ENCODE peak calls at places on chromosome 21, in nine cellular contexts. One of them, this sample, is unnamed.

GRCh38 chr21:38496224-38496623 is 2.1 kb downstream of the ERG start:
- DNase-seq in ACHN: no peak
- DNase-seq in T-helper 22 cell: no peak
- DNase-seq in cardiac septum: no peak
- DNase-seq in NCI-H146: no peak
- DNase-seq in dorsolateral prefrontal cortex: no peak
- DNase-seq in GM12892: no peak
- DNase-seq in activated CD4-positive, alpha-beta T cell treated with anti-CD3 and anti-CD28 coated beads, Interleukin-2, amount 10 ng/mL, durations not matched to agents 7 days and 5 days: no peak
- DNase-seq in brain microvascular endothelial cell: no peak
- DNase-seq in this sample: no peak

GRCh38 chr21:36104306-36105300 is 30.3 kb upstream of the CBR3 start:
- DNase-seq in ACHN: peak
- DNase-seq in T-helper 22 cell: no peak
- DNase-seq in cardiac septum: no peak
- DNase-seq in NCI-H146: no peak
- DNase-seq in dorsolateral prefrontal cortex: peak
- DNase-seq in GM12892: no peak
- DNase-seq in activated CD4-positive, alpha-beta T cell treated with anti-CD3 and anti-CD28 coated beads, Interleukin-2, amount 10 ng/mL, durations not matched to agents 7 days and 5 days: peak
- DNase-seq in brain microvascular endothelial cell: peak
- DNase-seq in this sample: peak

GRCh38 chr21:45148316-45149000 is 74.1 kb downstream of the ADARB1 start:
- DNase-seq in ACHN: no peak
- DNase-seq in T-helper 22 cell: no peak
- DNase-seq in cardiac septum: peak
- DNase-seq in NCI-H146: no peak
- DNase-seq in dorsolateral prefrontal cortex: no peak
- DNase-seq in GM12892: no peak
- DNase-seq in activated CD4-positive, alpha-beta T cell treated with anti-CD3 and anti-CD28 coated beads, Interleukin-2, amount 10 ng/mL, durations not matched to agents 7 days and 5 days: peak
- DNase-seq in brain microvascular endothelial cell: no peak
- DNase-seq in this sample: no peak

GRCh38 chr21:44313451-44313850 is 13.6 kb downstream of the PFKL start:
- DNase-seq in ACHN: no peak
- DNase-seq in T-helper 22 cell: no peak
- DNase-seq in cardiac septum: no peak
- DNase-seq in NCI-H146: no peak
- DNase-seq in dorsolateral prefrontal cortex: no peak
- DNase-seq in GM12892: no peak
- DNase-seq in activated CD4-positive, alpha-beta T cell treated with anti-CD3 and anti-CD28 coated beads, Interleukin-2, amount 10 ng/mL, durations not matched to agents 7 days and 5 days: no peak
- DNase-seq in brain microvascular endothelial cell: no peak
- DNase-seq in this sample: no peak

GRCh38 chr21:15935530-15935929 is 205.7 kb downstream of the USP25 start:
- DNase-seq in ACHN: no peak
- DNase-seq in T-helper 22 cell: no peak
- DNase-seq in cardiac septum: no peak
- DNase-seq in NCI-H146: no peak
- DNase-seq in dorsolateral prefrontal cortex: no peak
- DNase-seq in GM12892: no peak
- DNase-seq in activated CD4-positive, alpha-beta T cell treated with anti-CD3 and anti-CD28 coated beads, Interleukin-2, amount 10 ng/mL, durations not matched to agents 7 days and 5 days: no peak
- DNase-seq in brain microvascular endothelial cell: no peak
- DNase-seq in this sample: no peak

GRCh38 chr21:46425061-46425460 is 33.6 kb upstream of the DIP2A start:
- DNase-seq in ACHN: no peak
- DNase-seq in T-helper 22 cell: no peak
- DNase-seq in cardiac septum: no peak
- DNase-seq in NCI-H146: no peak
- DNase-seq in dorsolateral prefrontal cortex: no peak
- DNase-seq in GM12892: no peak
- DNase-seq in activated CD4-positive, alpha-beta T cell treated with anti-CD3 and anti-CD28 coated beads, Interleukin-2, amount 10 ng/mL, durations not matched to agents 7 days and 5 days: no peak
- DNase-seq in brain microvascular endothelial cell: no peak
- DNase-seq in this sample: no peak

GRCh38 chr21:42545745-42546144 is 32.1 kb downstream of the SLC37A1 start:
- DNase-seq in ACHN: no peak
- DNase-seq in T-helper 22 cell: no peak
- DNase-seq in cardiac septum: no peak
- DNase-seq in NCI-H146: no peak
- DNase-seq in dorsolateral prefrontal cortex: peak
- DNase-seq in GM12892: no peak
- DNase-seq in activated CD4-positive, alpha-beta T cell treated with anti-CD3 and anti-CD28 coated beads, Interleukin-2, amount 10 ng/mL, durations not matched to agents 7 days and 5 days: no peak
- DNase-seq in brain microvascular endothelial cell: no peak
- DNase-seq in this sample: no peak

GRCh38 chr21:33834801-33835500 is 80.7 kb downstream of the ATP5PO start:
- DNase-seq in ACHN: no peak
- DNase-seq in T-helper 22 cell: no peak
- DNase-seq in cardiac septum: no peak
- DNase-seq in NCI-H146: no peak
- DNase-seq in dorsolateral prefrontal cortex: no peak
- DNase-seq in GM12892: no peak
- DNase-seq in activated CD4-positive, alpha-beta T cell treated with anti-CD3 and anti-CD28 coated beads, Interleukin-2, amount 10 ng/mL, durations not matched to agents 7 days and 5 days: no peak
- DNase-seq in brain microvascular endothelial cell: peak
- DNase-seq in this sample: no peak

GRCh38 chr21:43703068-43703880 is 15.7 kb upstream of the PDXK start:
- DNase-seq in ACHN: peak
- DNase-seq in T-helper 22 cell: no peak
- DNase-seq in cardiac septum: no peak
- DNase-seq in NCI-H146: no peak
- DNase-seq in dorsolateral prefrontal cortex: no peak
- DNase-seq in GM12892: no peak
- DNase-seq in activated CD4-positive, alpha-beta T cell treated with anti-CD3 and anti-CD28 coated beads, Interleukin-2, amount 10 ng/mL, durations not matched to agents 7 days and 5 days: peak
- DNase-seq in brain microvascular endothelial cell: peak
- DNase-seq in this sample: peak

GRCh38 chr21:17455451-17455850 is 57.4 kb upstream of the CXADR start:
- DNase-seq in ACHN: no peak
- DNase-seq in T-helper 22 cell: no peak
- DNase-seq in cardiac septum: no peak
- DNase-seq in NCI-H146: no peak
- DNase-seq in dorsolateral prefrontal cortex: no peak
- DNase-seq in GM12892: no peak
- DNase-seq in activated CD4-positive, alpha-beta T cell treated with anti-CD3 and anti-CD28 coated beads, Interleukin-2, amount 10 ng/mL, durations not matched to agents 7 days and 5 days: no peak
- DNase-seq in brain microvascular endothelial cell: no peak
- DNase-seq in this sample: no peak

GRCh38 chr21:44791246-44791645 is 10.4 kb downstream of the UBE2G2 start:
- DNase-seq in ACHN: no peak
- DNase-seq in T-helper 22 cell: no peak
- DNase-seq in cardiac septum: no peak
- DNase-seq in NCI-H146: no peak
- DNase-seq in dorsolateral prefrontal cortex: no peak
- DNase-seq in GM12892: no peak
- DNase-seq in activated CD4-positive, alpha-beta T cell treated with anti-CD3 and anti-CD28 coated beads, Interleukin-2, amount 10 ng/mL, durations not matched to agents 7 days and 5 days: no peak
- DNase-seq in brain microvascular endothelial cell: no peak
- DNase-seq in this sample: peak

GRCh38 chr21:34223376-34223775 is 140.4 kb upstream of the KCNE2 start:
- DNase-seq in ACHN: no peak
- DNase-seq in T-helper 22 cell: no peak
- DNase-seq in cardiac septum: no peak
- DNase-seq in NCI-H146: no peak
- DNase-seq in dorsolateral prefrontal cortex: no peak
- DNase-seq in GM12892: no peak
- DNase-seq in activated CD4-positive, alpha-beta T cell treated with anti-CD3 and anti-CD28 coated beads, Interleukin-2, amount 10 ng/mL, durations not matched to agents 7 days and 5 days: no peak
- DNase-seq in brain microvascular endothelial cell: no peak
- DNase-seq in this sample: no peak

GRCh38 chr21:15445327-15445726 is 284.5 kb upstream of the USP25 start:
- DNase-seq in ACHN: no peak
- DNase-seq in T-helper 22 cell: no peak
- DNase-seq in cardiac septum: no peak
- DNase-seq in NCI-H146: no peak
- DNase-seq in dorsolateral prefrontal cortex: no peak
- DNase-seq in GM12892: no peak
- DNase-seq in activated CD4-positive, alpha-beta T cell treated with anti-CD3 and anti-CD28 coated beads, Interleukin-2, amount 10 ng/mL, durations not matched to agents 7 days and 5 days: no peak
- DNase-seq in brain microvascular endothelial cell: no peak
- DNase-seq in this sample: no peak

GRCh38 chr21:36980280-36981048 is 14.0 kb upstream of the HLCS start:
- DNase-seq in ACHN: peak
- DNase-seq in T-helper 22 cell: no peak
- DNase-seq in cardiac septum: no peak
- DNase-seq in NCI-H146: no peak
- DNase-seq in dorsolateral prefrontal cortex: no peak
- DNase-seq in GM12892: no peak
- DNase-seq in activated CD4-positive, alpha-beta T cell treated with anti-CD3 and anti-CD28 coated beads, Interleukin-2, amount 10 ng/mL, durations not matched to agents 7 days and 5 days: no peak
- DNase-seq in brain microvascular endothelial cell: no peak
- DNase-seq in this sample: peak